ENCODE peak calls at places on chromosomes 11 and 22, in seven cellular contexts. A, J, M, Q, D, S and O are unnamed samples.
A peak's percentile ranks its signal among the peaks of the same experiment; 100 is the strongest.

GRCh38 chr22:40511604-40512003 is 124.9 kb downstream of the MRTFA start:
- DNase-seq in A (no peak), J (no peak), M (peak; percentile 67), Q (no peak), D (no peak), S (no peak), O (no peak)

GRCh38 chr11:86245369-86246292 is 1.1 kb downstream of the EED start:
- DNase-seq in A (no peak), J (no peak), M (no peak), Q (peak; percentile 44), D (peak; percentile 92), S (no peak), O (no peak)

GRCh38 chr11:88102595-88102929 is 72.7 kb downstream of the RAB38 start:
- DNase-seq in A (no peak), J (no peak), M (no peak), Q (no peak), D (no peak), S (no peak), O (peak; percentile 57)

GRCh38 chr11:36142439-36142838 is 146.8 kb downstream of the COMMD9 start:
- DNase-seq in A (no peak), J (no peak), M (no peak), Q (no peak), D (no peak), S (no peak), O (no peak)

GRCh38 chr11:122205036-122205435 is 89.0 kb upstream of the BLID start:
- DNase-seq in A (no peak), J (no peak), M (no peak), Q (no peak), D (no peak), S (no peak), O (no peak)

GRCh38 chr11:114889464-114890065 is 211.2 kb downstream of the NXPE2 start:
- DNase-seq in A (no peak), J (no peak), M (no peak), Q (no peak), D (no peak), S (no peak), O (no peak)

GRCh38 chr11:69155302-69156198 is at the start of gene SMIM38:
- DNase-seq in A (no peak), J (no peak), M (no peak), Q (peak; percentile 64), D (no peak), S (no peak), O (no peak)

GRCh38 chr11:125084057-125084416 is 20.9 kb downstream of the SLC37A2 start:
- DNase-seq in A (no peak), J (no peak), M (no peak), Q (no peak), D (no peak), S (no peak), O (no peak)

GRCh38 chr11:93340223-93340622 is 9.7 kb downstream of the DEUP1 start:
- DNase-seq in A (no peak), J (no peak), M (no peak), Q (no peak), D (no peak), S (no peak), O (no peak)

GRCh38 chr11:6468712-6469495 is 4.8 kb downstream of the TRIM3 start:
- DNase-seq in A (peak; percentile 91), J (no peak), M (peak; percentile 92), Q (peak; percentile 59), D (peak; percentile 96), S (peak; percentile 59), O (no peak)

GRCh38 chr22:46813816-46814597 is 51.6 kb downstream of the TBC1D22A start:
- DNase-seq in A (no peak), J (no peak), M (no peak), Q (no peak), D (no peak), S (no peak), O (no peak)

GRCh38 chr11:65425105-65425970 is 2.7 kb downstream of the NEAT1 start:
- DNase-seq in A (peak; percentile 59), J (no peak), M (no peak), Q (peak; percentile 37), D (no peak), S (no peak), O (peak; percentile 38)

GRCh38 chr11:83306385-83307080 is 20.4 kb upstream of the CCDC90B start:
- DNase-seq in A (no peak), J (no peak), M (no peak), Q (no peak), D (peak; percentile 88), S (no peak), O (no peak)
- TF ChIP-seq CTCF in A (no peak), J (no peak), M (no peak), Q (no peak), D (no peak), S (no peak), O (no peak)

GRCh38 chr11:71153005-71153395 is 99.4 kb downstream of the SHANK2 start:
- DNase-seq in A (no peak), J (no peak), M (no peak), Q (no peak), D (no peak), S (no peak), O (no peak)
- H3K4me3 ChIP-seq in A (peak overlapping the region; percentile 3), J (no peak overlapping the region), M (no peak overlapping the region), Q (no peak overlapping the region), D (peak overlapping the region; percentile 16), S (no peak overlapping the region), O (no peak overlapping the region)

GRCh38 chr11:78920329-78920728 is 345.7 kb upstream of the NARS2 start:
- DNase-seq in A (no peak), J (no peak), M (no peak), Q (no peak), D (no peak), S (no peak), O (no peak)

GRCh38 chr11:78914503-78914902 is 339.8 kb upstream of the NARS2 start:
- DNase-seq in A (no peak), J (no peak), M (no peak), Q (no peak), D (no peak), S (no peak), O (no peak)

GRCh38 chr11:78921517-78921916 is 346.9 kb upstream of the NARS2 start:
- DNase-seq in A (no peak), J (no peak), M (no peak), Q (no peak), D (no peak), S (no peak), O (no peak)

GRCh38 chr11:78912778-78913177 is 338.1 kb upstream of the NARS2 start:
- DNase-seq in A (no peak), J (no peak), M (no peak), Q (no peak), D (no peak), S (no peak), O (no peak)

DNA sequence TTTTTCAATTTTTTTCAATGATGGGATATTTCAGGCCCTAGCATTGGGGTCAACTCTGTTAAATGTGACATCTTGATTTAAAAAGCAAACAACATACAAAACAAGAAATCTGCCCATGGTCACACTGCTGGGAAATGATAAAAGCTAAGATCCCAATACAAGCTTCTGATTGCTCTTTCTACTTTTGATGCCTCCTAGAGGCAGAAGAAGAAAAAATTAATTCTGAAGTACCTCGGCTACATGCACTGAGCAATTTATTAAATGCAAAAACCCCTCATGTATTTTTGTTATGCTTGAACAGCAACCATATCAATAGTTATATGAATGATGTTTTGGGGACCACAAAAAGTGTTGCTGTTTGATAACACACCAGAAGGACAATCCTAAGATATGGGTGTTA is 342.1 kb upstream of the NARS2 start:
- DNase-seq in A (no peak), J (no peak), M (no peak), Q (no peak), D (no peak), S (no peak), O (no peak)
- TF ChIP-seq CTCF in A (no peak), J (no peak), M (no peak), Q (no peak), D (no peak), S (no peak), O (peak; percentile 20)

DNA sequence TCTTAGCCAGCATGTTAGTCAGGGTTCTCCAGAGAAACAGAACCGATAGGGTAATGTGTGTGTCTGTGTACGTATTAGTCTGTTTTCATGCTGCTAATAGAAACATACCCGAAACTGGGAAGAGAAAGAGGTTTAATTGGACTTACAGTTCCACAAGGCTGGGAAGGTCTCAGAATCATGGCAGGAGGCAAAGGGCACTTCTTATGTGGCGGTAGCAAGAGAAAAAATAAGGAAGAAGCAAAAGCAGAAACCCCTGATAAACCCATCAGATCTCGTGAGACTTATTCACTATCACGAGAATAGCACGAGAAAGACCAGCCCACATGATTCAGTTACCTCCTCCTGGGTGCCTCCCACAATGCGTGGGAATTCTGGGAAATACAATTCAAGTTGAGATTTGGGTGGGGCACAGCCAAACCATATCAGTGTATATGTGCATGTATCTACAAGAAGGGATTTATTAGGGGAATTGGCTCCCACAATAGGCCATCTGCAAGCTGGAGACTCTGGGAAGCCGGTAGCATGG is 173.7 kb upstream of the NECTIN1 start:
- DNase-seq in A (no peak), J (no peak), M (no peak), Q (no peak), D (no peak), S (no peak), O (no peak)
- H3K4me3 ChIP-seq in A (no peak overlapping the region), J (no peak overlapping the region), M (no peak overlapping the region), Q (no peak overlapping the region), D (no peak overlapping the region), S (no peak overlapping the region), O (no peak overlapping the region)

DNA sequence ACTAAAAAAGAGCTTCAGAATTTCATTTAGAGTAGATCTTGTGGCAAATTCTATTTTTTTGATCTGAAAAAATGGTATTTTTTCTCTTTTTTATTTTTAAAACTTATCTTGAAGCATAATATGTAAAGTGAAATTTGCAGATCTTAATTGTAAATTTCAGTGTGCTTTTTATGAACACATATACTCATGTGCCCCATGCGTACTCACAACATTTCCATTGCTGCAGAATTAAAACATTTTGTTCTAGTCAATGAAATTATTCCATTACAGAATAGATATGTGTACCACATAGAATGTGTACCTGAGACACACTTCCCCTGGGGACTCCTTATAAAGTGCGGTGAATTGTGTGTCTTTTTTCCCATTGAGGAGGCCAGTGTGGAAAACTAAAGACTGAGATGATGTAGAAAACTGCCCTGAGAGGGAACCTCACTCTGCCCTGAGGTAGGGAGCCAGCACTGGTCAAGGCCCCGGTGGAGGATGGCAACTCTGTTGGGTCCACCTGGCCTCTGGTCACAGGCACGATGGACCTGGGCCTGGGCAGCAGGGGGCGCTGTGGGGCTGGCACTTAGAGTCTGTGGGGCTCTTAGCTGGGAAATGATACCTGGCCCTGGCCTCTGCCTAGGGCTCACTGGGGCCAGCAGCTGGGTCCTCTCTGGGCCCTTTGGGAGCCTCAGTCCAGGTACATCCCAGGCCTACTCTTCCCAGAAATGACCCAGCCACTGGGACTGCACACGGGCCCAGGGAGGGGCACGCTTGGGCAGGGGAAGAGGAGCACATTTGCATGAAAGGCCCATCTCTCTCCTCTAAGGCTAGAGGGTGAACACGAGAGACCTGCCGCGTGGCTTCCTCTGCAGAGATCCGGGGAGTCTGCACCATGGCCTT is 77.9 kb upstream of the TOP3B start:
- DNase-seq in A (no peak), J (no peak), M (peak; percentile 76), Q (peak; percentile 77), D (peak; percentile 92), S (no peak), O (no peak)
- TF ChIP-seq CTCF in A (no peak), J (peak; percentile 72), M (peak; percentile 36), Q (peak; percentile 97), D (peak; percentile 46), S (peak; percentile 90), O (peak; percentile 68)